ENCODE peak calls at places on chromosomes 16 and 17, in eight cellular contexts. G is PC-3, N is cardiac muscle cell, O is aorta, F is small intestine, X is IMR-90, K is Peyer's patch, E is ovary. R is an unnamed sample. For H3K4me1 and H3K27me3, the result is how much of the 10 kb centered on the place peaks cover.

GRCh38 chr17:11244781-11245180 is 3.8 kb downstream of the SHISA6 start:
- DNase-seq in G (no peak), N (no peak), O (no peak), F (no peak), X (no peak), K (no peak), E (no peak), R (no peak)

GRCh38 chr16:88912556-88912955 is 46.1 kb upstream of the PABPN1L start:
- DNase-seq in G (no peak), N (no peak), O (no peak), F (no peak), X (no peak), K (no peak), E (no peak), R (no peak)

GRCh38 chr17:29180788-29181160 is 576 bp upstream of the MYO18A start:
- DNase-seq in G (no peak), N (no peak), O (no peak), F (no peak), X (no peak), K (no peak), E (no peak), R (no peak)

GRCh38 chr16:61887903-61888302 is 148.3 kb downstream of the CDH8 start:
- DNase-seq in G (peak), N (peak), O (no peak), F (no peak), X (no peak), K (no peak), E (no peak), R (no peak)

GRCh38 chr17:78418627-78419026 is 40.2 kb downstream of the PGS1 start:
- DNase-seq in G (no peak), N (no peak), O (no peak), F (no peak), X (no peak), K (no peak), E (no peak), R (no peak)

GRCh38 chr17:73990290-73990689 is 213.2 kb upstream of the RPL38 start:
- DNase-seq in G (no peak), N (no peak), O (no peak), F (no peak), X (no peak), K (no peak), E (no peak), R (no peak)

GRCh38 chr17:7834554-7834890 is 505 bp downstream of the KDM6B start:
- DNase-seq in G (no peak), N (no peak), O (peak), F (peak), X (no peak), K (peak), E (peak), R (peak)

GRCh38 chr17:33461051-33461450 is 168.0 kb upstream of the ASIC2 start:
- DNase-seq in G (no peak), N (peak), O (no peak), F (no peak), X (no peak), K (no peak), E (no peak), R (no peak)

GRCh38 chr16:72891291-72892227 is 156.4 kb downstream of the ZFHX3 start:
- DNase-seq in G (no peak), N (no peak), O (no peak), F (no peak), X (no peak), K (no peak), E (no peak), R (no peak)

GRCh38 chr16:23407436-23408125 is 45.4 kb downstream of the COG7 start:
- DNase-seq in G (no peak), N (no peak), O (no peak), F (no peak), X (no peak), K (no peak), E (no peak), R (no peak)

GRCh38 chr16:30658731-30659506 is 688 bp downstream of the FBRS start:
- DNase-seq in G (peak), N (peak), O (peak), F (peak), X (peak), K (peak), E (peak), R (no peak)

GRCh38 chr17:80596760-80597608 is 52.3 kb downstream of the RPTOR start:
- DNase-seq in G (peak), N (no peak), O (no peak), F (no peak), X (peak), K (no peak), E (no peak), R (no peak)

GRCh38 chr17:77959216-77959925 is 868 bp downstream of the TNRC6C start:
- DNase-seq in G (no peak), N (peak), O (peak), F (peak), X (peak), K (peak), E (peak), R (peak)

GRCh38 chr16:85615014-85615851 is 2.1 kb downstream of the GSE1 start:
- DNase-seq in G (peak), N (peak), O (no peak), F (peak), X (no peak), K (peak), E (no peak), R (no peak)

GRCh38 chr17:2123467-2124251 is 68.8 kb downstream of the HIC1 start:
- DNase-seq in G (no peak), N (no peak), O (no peak), F (peak), X (peak), K (no peak), E (no peak), R (no peak)

GRCh38 chr17:46086821-46087220 is 87.8 kb downstream of the STH start:
- DNase-seq in G (no peak), N (no peak), O (no peak), F (no peak), X (no peak), K (no peak), E (no peak), R (no peak)

GRCh38 chr17:46088595-46088994 is 89.5 kb downstream of the STH start:
- DNase-seq in G (no peak), N (no peak), O (no peak), F (no peak), X (no peak), K (no peak), E (no peak), R (no peak)

GRCh38 chr17:46089389-46089965 is 90.4 kb downstream of the STH start:
- DNase-seq in G (no peak), N (no peak), O (no peak), F (no peak), X (no peak), K (no peak), E (no peak), R (no peak)

GRCh38 chr17:46082293-46082692 is 83.2 kb downstream of the STH start:
- DNase-seq in G (no peak), N (no peak), O (no peak), F (no peak), X (no peak), K (no peak), E (no peak), R (no peak)

DNA sequence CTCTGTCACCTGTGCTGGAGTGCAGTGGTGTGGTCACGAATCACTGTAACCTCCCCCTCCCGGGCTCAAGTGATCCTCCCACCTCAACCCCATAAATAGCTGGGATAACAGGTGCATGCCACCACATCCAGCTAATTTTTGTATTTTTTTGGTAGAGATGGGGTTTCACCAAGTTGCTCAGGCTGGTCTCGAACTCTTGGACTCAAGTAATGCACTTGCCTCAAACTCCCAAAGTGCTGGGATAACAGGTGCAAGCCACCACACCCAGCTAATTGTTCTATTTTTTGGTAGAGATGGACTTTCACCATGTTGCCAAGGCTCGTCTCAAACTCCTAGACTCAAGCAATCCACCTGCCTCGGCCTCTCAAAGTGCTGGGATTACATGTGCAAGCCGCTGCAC is 86.5 kb downstream of the STH start:
- DNase-seq in G (no peak), N (no peak), O (no peak), F (peak), X (no peak), K (no peak), E (no peak), R (no peak)
- H3K4me1 ChIP-seq in G (under half), N (under half), O (under half), F (under half), X (under half), K (under half), E (under half), R (under half)

GRCh38 chr17:49471089-49471683 is 23.9 kb upstream of the NGFR start:
- DNase-seq in G (no peak), N (peak), O (no peak), F (no peak), X (no peak), K (no peak), E (no peak), R (no peak)

GRCh38 chr17:49473900-49474751 is 21.0 kb upstream of the NGFR start:
- DNase-seq in G (no peak), N (no peak), O (no peak), F (peak), X (no peak), K (no peak), E (no peak), R (no peak)

GRCh38 chr17:49472527-49472926 is 22.6 kb upstream of the NGFR start:
- DNase-seq in G (no peak), N (no peak), O (no peak), F (no peak), X (no peak), K (no peak), E (no peak), R (no peak)

GRCh38 chr17:49469831-49470568 is 25.1 kb upstream of the NGFR start:
- DNase-seq in G (no peak), N (peak), O (no peak), F (no peak), X (no peak), K (no peak), E (peak), R (no peak)

GRCh38 chr17:49471769-49472168 is 23.3 kb upstream of the NGFR start:
- DNase-seq in G (no peak), N (no peak), O (no peak), F (no peak), X (no peak), K (no peak), E (no peak), R (no peak)
- H3K27me3 ChIP-seq in G (under half), N (under half), O (under half), F (under half), X (half or more), K (under half), E (under half), R (under half)

GRCh38 chr17:17216236-17216635 is 10.1 kb upstream of the PLD6 start:
- DNase-seq in G (no peak), N (no peak), O (no peak), F (no peak), X (no peak), K (no peak), E (no peak), R (no peak)

GRCh38 chr17:17213775-17214174 is 7.6 kb upstream of the PLD6 start:
- DNase-seq in G (no peak), N (no peak), O (no peak), F (no peak), X (no peak), K (no peak), E (no peak), R (no peak)

GRCh38 chr17:17214646-17215436 is 8.7 kb upstream of the PLD6 start:
- DNase-seq in G (no peak), N (no peak), O (no peak), F (no peak), X (no peak), K (no peak), E (no peak), R (no peak)

GRCh38 chr17:17215575-17215974 is 9.4 kb upstream of the PLD6 start:
- DNase-seq in G (no peak), N (no peak), O (no peak), F (no peak), X (no peak), K (no peak), E (no peak), R (no peak)

GRCh38 chr17:17216776-17217175 is 10.6 kb upstream of the PLD6 start:
- DNase-seq in G (no peak), N (no peak), O (no peak), F (no peak), X (no peak), K (no peak), E (no peak), R (no peak)
- H3K27ac ChIP-seq in G (no peak), N (no peak), O (no peak), F (no peak), X (no peak), K (no peak), E (no peak), R (no peak)

DNA sequence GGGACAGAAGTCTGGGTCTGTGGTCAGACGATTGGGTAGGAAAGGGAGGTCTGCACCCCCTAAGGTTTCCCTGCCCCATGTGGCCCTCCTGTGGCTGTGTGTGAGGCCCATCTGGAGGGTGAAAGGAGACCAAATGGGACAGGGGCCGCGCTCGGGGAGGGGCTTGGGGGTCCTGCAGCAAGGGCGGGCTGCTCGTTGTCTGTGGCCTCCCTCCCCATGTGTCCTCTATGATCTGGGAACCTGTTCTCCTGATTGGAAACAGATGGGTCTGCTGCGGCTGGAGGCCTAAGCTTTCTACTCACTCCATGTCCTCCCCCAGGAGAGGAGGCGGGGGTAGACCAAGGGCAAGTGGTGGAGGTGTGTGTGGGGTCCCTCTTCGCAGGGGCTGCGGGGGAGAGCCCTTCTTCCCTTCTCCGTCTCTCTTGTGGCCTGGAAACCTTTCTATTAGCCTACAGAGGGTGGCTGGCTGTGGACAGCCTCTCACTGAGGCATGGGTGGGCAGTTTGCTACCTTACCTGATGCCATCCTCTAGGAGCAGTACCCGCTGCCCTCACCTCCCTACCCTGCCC is 18.6 kb downstream of the IGFBP4 start:
- DNase-seq in G (peak), N (no peak), O (no peak), F (no peak), X (no peak), K (no peak), E (no peak), R (no peak)
- H3K4me1 ChIP-seq in G (under half), N (under half), O (under half), F (under half), X (under half), K (under half), E (under half), R (under half)